ENCODE peak calls at places on chromosome 1, in nine cellular contexts. One of them, this sample, is unnamed.

GRCh38 chr1:67060811-67061218 is 6.9 kb upstream of the SLC35D1 start:
- DNase-seq in WTC11: no peak
- DNase-seq in T follicular helper cell: no peak
- DNase-seq in breast epithelium: no peak
- DNase-seq in stimulated activated CD4-positive, alpha-beta T cell treated with anti-CD3 and anti-CD28 coated beads, Interleukin-1b, Interleukin-23, amount 100 ng/mL, for 4 hours: no peak
- DNase-seq in occipital lobe: no peak
- DNase-seq in ELR: peak; percentile 97
- DNase-seq in MCF 10A: peak; percentile 93
- DNase-seq in NCI-H1105 treated with DMSO at 0.1 percent for 48 hours: no peak
- DNase-seq in this sample: no peak

GRCh38 chr1:3599286-3599811 is 12.0 kb downstream of the MEGF6 start:
- DNase-seq in ELR: no peak
- DNase-seq in T follicular helper cell: no peak
- DNase-seq in MCF 10A: no peak
- DNase-seq in NCI-H1105 treated with DMSO at 0.1 percent for 48 hours: no peak
- DNase-seq in occipital lobe: peak; percentile 30
- DNase-seq in stimulated activated CD4-positive, alpha-beta T cell treated with anti-CD3 and anti-CD28 coated beads, Interleukin-1b, Interleukin-23, amount 100 ng/mL, for 4 hours: no peak
- DNase-seq in breast epithelium: no peak
- DNase-seq in WTC11: no peak
- DNase-seq in this sample: no peak

GRCh38 chr1:17551755-17552234 is 12.3 kb downstream of the ARHGEF10L start:
- DNase-seq in breast epithelium: no peak
- DNase-seq in T follicular helper cell: no peak
- DNase-seq in stimulated activated CD4-positive, alpha-beta T cell treated with anti-CD3 and anti-CD28 coated beads, Interleukin-1b, Interleukin-23, amount 100 ng/mL, for 4 hours: no peak
- DNase-seq in MCF 10A: peak; percentile 70
- DNase-seq in ELR: peak; percentile 83
- DNase-seq in NCI-H1105 treated with DMSO at 0.1 percent for 48 hours: no peak
- DNase-seq in occipital lobe: no peak
- DNase-seq in WTC11: no peak
- DNase-seq in this sample: peak; percentile 47

GRCh38 chr1:54177726-54178125 is 22.1 kb downstream of the CYB5RL start:
- DNase-seq in T follicular helper cell: no peak
- DNase-seq in breast epithelium: no peak
- DNase-seq in occipital lobe: no peak
- DNase-seq in stimulated activated CD4-positive, alpha-beta T cell treated with anti-CD3 and anti-CD28 coated beads, Interleukin-1b, Interleukin-23, amount 100 ng/mL, for 4 hours: no peak
- DNase-seq in NCI-H1105 treated with DMSO at 0.1 percent for 48 hours: no peak
- DNase-seq in ELR: no peak
- DNase-seq in MCF 10A: no peak
- DNase-seq in WTC11: no peak
- DNase-seq in this sample: no peak

GRCh38 chr1:37484325-37485051 is 10.1 kb downstream of the ZC3H12A start:
- DNase-seq in stimulated activated CD4-positive, alpha-beta T cell treated with anti-CD3 and anti-CD28 coated beads, Interleukin-1b, Interleukin-23, amount 100 ng/mL, for 4 hours: no peak
- DNase-seq in occipital lobe: no peak
- DNase-seq in breast epithelium: no peak
- DNase-seq in WTC11: no peak
- DNase-seq in NCI-H1105 treated with DMSO at 0.1 percent for 48 hours: no peak
- DNase-seq in T follicular helper cell: no peak
- DNase-seq in MCF 10A: peak; percentile 75
- DNase-seq in ELR: no peak
- DNase-seq in this sample: no peak

GRCh38 chr1:202615501-202616354 is 94.5 kb downstream of the SYT2 start:
- DNase-seq in stimulated activated CD4-positive, alpha-beta T cell treated with anti-CD3 and anti-CD28 coated beads, Interleukin-1b, Interleukin-23, amount 100 ng/mL, for 4 hours: no peak
- DNase-seq in breast epithelium: no peak
- DNase-seq in occipital lobe: no peak
- DNase-seq in WTC11: no peak
- DNase-seq in T follicular helper cell: no peak
- DNase-seq in MCF 10A: peak; percentile 31
- DNase-seq in ELR: peak; percentile 57
- DNase-seq in NCI-H1105 treated with DMSO at 0.1 percent for 48 hours: no peak
- DNase-seq in this sample: no peak

GRCh38 chr1:214503553-214503952 is 47.8 kb downstream of the PTPN14 start:
- DNase-seq in breast epithelium: no peak
- DNase-seq in NCI-H1105 treated with DMSO at 0.1 percent for 48 hours: no peak
- DNase-seq in ELR: peak; percentile 58
- DNase-seq in MCF 10A: no peak
- DNase-seq in stimulated activated CD4-positive, alpha-beta T cell treated with anti-CD3 and anti-CD28 coated beads, Interleukin-1b, Interleukin-23, amount 100 ng/mL, for 4 hours: no peak
- DNase-seq in T follicular helper cell: no peak
- DNase-seq in WTC11: no peak
- DNase-seq in occipital lobe: no peak
- DNase-seq in this sample: no peak

GRCh38 chr1:220872296-220872695 is 6.9 kb upstream of the HLX start:
- DNase-seq in MCF 10A: no peak
- DNase-seq in occipital lobe: no peak
- DNase-seq in breast epithelium: no peak
- DNase-seq in ELR: no peak
- DNase-seq in NCI-H1105 treated with DMSO at 0.1 percent for 48 hours: no peak
- DNase-seq in WTC11: no peak
- DNase-seq in T follicular helper cell: no peak
- DNase-seq in stimulated activated CD4-positive, alpha-beta T cell treated with anti-CD3 and anti-CD28 coated beads, Interleukin-1b, Interleukin-23, amount 100 ng/mL, for 4 hours: no peak
- DNase-seq in this sample: no peak

GRCh38 chr1:55071477-55071876 is 32.1 kb downstream of the PCSK9 start:
- DNase-seq in T follicular helper cell: no peak
- DNase-seq in WTC11: peak; percentile 67
- DNase-seq in breast epithelium: no peak
- DNase-seq in MCF 10A: peak; percentile 60
- DNase-seq in ELR: peak; percentile 62
- DNase-seq in NCI-H1105 treated with DMSO at 0.1 percent for 48 hours: peak; percentile 43
- DNase-seq in occipital lobe: no peak
- DNase-seq in stimulated activated CD4-positive, alpha-beta T cell treated with anti-CD3 and anti-CD28 coated beads, Interleukin-1b, Interleukin-23, amount 100 ng/mL, for 4 hours: no peak
- DNase-seq in this sample: no peak

GRCh38 chr1:201192478-201192804 is 1.8 kb downstream of the IGFN1 start:
- DNase-seq in WTC11: no peak
- DNase-seq in T follicular helper cell: no peak
- DNase-seq in occipital lobe: no peak
- DNase-seq in MCF 10A: no peak
- DNase-seq in ELR: no peak
- DNase-seq in stimulated activated CD4-positive, alpha-beta T cell treated with anti-CD3 and anti-CD28 coated beads, Interleukin-1b, Interleukin-23, amount 100 ng/mL, for 4 hours: no peak
- DNase-seq in breast epithelium: no peak
- DNase-seq in NCI-H1105 treated with DMSO at 0.1 percent for 48 hours: no peak
- DNase-seq in this sample: no peak

GRCh38 chr1:85577421-85578320 is 2.9 kb upstream of the CCN1 start:
- DNase-seq in stimulated activated CD4-positive, alpha-beta T cell treated with anti-CD3 and anti-CD28 coated beads, Interleukin-1b, Interleukin-23, amount 100 ng/mL, for 4 hours: no peak
- DNase-seq in occipital lobe: no peak
- DNase-seq in MCF 10A: no peak
- DNase-seq in NCI-H1105 treated with DMSO at 0.1 percent for 48 hours: no peak
- DNase-seq in WTC11: no peak
- DNase-seq in T follicular helper cell: no peak
- DNase-seq in ELR: peak; percentile 82
- DNase-seq in breast epithelium: no peak
- DNase-seq in this sample: peak; percentile 36

GRCh38 chr1:226764533-226764932 is 25.5 kb upstream of the ITPKB start:
- DNase-seq in stimulated activated CD4-positive, alpha-beta T cell treated with anti-CD3 and anti-CD28 coated beads, Interleukin-1b, Interleukin-23, amount 100 ng/mL, for 4 hours: no peak
- DNase-seq in T follicular helper cell: no peak
- DNase-seq in MCF 10A: no peak
- DNase-seq in breast epithelium: no peak
- DNase-seq in ELR: no peak
- DNase-seq in NCI-H1105 treated with DMSO at 0.1 percent for 48 hours: no peak
- DNase-seq in occipital lobe: no peak
- DNase-seq in WTC11: no peak
- DNase-seq in this sample: no peak

GRCh38 chr1:244801246-244801645 is 34.2 kb upstream of the COX20 start:
- DNase-seq in WTC11: peak; percentile 43
- DNase-seq in NCI-H1105 treated with DMSO at 0.1 percent for 48 hours: no peak
- DNase-seq in occipital lobe: no peak
- DNase-seq in ELR: peak; percentile 42
- DNase-seq in T follicular helper cell: peak; percentile 38
- DNase-seq in stimulated activated CD4-positive, alpha-beta T cell treated with anti-CD3 and anti-CD28 coated beads, Interleukin-1b, Interleukin-23, amount 100 ng/mL, for 4 hours: peak; percentile 37
- DNase-seq in MCF 10A: peak; percentile 67
- DNase-seq in breast epithelium: peak; percentile 28
- DNase-seq in this sample: peak; percentile 30

GRCh38 chr1:160354388-160354985 is 11.3 kb downstream of the NCSTN start:
- DNase-seq in MCF 10A: peak; percentile 39
- DNase-seq in T follicular helper cell: no peak
- DNase-seq in breast epithelium: no peak
- DNase-seq in ELR: peak; percentile 49
- DNase-seq in occipital lobe: no peak
- DNase-seq in NCI-H1105 treated with DMSO at 0.1 percent for 48 hours: peak; percentile 1
- DNase-seq in WTC11: peak; percentile 49
- DNase-seq in stimulated activated CD4-positive, alpha-beta T cell treated with anti-CD3 and anti-CD28 coated beads, Interleukin-1b, Interleukin-23, amount 100 ng/mL, for 4 hours: no peak
- DNase-seq in this sample: peak; percentile 49

GRCh38 chr1:75233302-75233929 is 99.2 kb downstream of the LHX8 start:
- DNase-seq in occipital lobe: no peak
- DNase-seq in WTC11: no peak
- DNase-seq in breast epithelium: no peak
- DNase-seq in NCI-H1105 treated with DMSO at 0.1 percent for 48 hours: peak; percentile 65
- DNase-seq in MCF 10A: peak; percentile 62
- DNase-seq in stimulated activated CD4-positive, alpha-beta T cell treated with anti-CD3 and anti-CD28 coated beads, Interleukin-1b, Interleukin-23, amount 100 ng/mL, for 4 hours: no peak
- DNase-seq in T follicular helper cell: no peak
- DNase-seq in ELR: peak; percentile 42
- DNase-seq in this sample: no peak

GRCh38 chr1:63723618-63724017 is 50.2 kb upstream of the ROR1 start:
- DNase-seq in occipital lobe: no peak
- DNase-seq in T follicular helper cell: no peak
- DNase-seq in breast epithelium: no peak
- DNase-seq in ELR: no peak
- DNase-seq in NCI-H1105 treated with DMSO at 0.1 percent for 48 hours: no peak
- DNase-seq in MCF 10A: peak; percentile 44
- DNase-seq in WTC11: no peak
- DNase-seq in stimulated activated CD4-positive, alpha-beta T cell treated with anti-CD3 and anti-CD28 coated beads, Interleukin-1b, Interleukin-23, amount 100 ng/mL, for 4 hours: no peak
- DNase-seq in this sample: no peak

GRCh38 chr1:183306317-183307042 is 111.7 kb downstream of the NMNAT2 start:
- DNase-seq in MCF 10A: peak; percentile 46
- DNase-seq in T follicular helper cell: no peak
- DNase-seq in NCI-H1105 treated with DMSO at 0.1 percent for 48 hours: no peak
- DNase-seq in breast epithelium: no peak
- DNase-seq in occipital lobe: no peak
- DNase-seq in WTC11: no peak
- DNase-seq in ELR: peak; percentile 48
- DNase-seq in stimulated activated CD4-positive, alpha-beta T cell treated with anti-CD3 and anti-CD28 coated beads, Interleukin-1b, Interleukin-23, amount 100 ng/mL, for 4 hours: no peak
- DNase-seq in this sample: no peak

GRCh38 chr1:2459757-2460156 is 16.3 kb upstream of the PLCH2 start:
- DNase-seq in stimulated activated CD4-positive, alpha-beta T cell treated with anti-CD3 and anti-CD28 coated beads, Interleukin-1b, Interleukin-23, amount 100 ng/mL, for 4 hours: no peak
- DNase-seq in breast epithelium: no peak
- DNase-seq in T follicular helper cell: no peak
- DNase-seq in occipital lobe: peak; percentile 76
- DNase-seq in NCI-H1105 treated with DMSO at 0.1 percent for 48 hours: no peak
- DNase-seq in ELR: peak; percentile 51
- DNase-seq in MCF 10A: no peak
- DNase-seq in WTC11: no peak
- DNase-seq in this sample: no peak

GRCh38 chr1:121586369-121587229 is 401.8 kb downstream of the SRGAP2C start:
- DNase-seq in stimulated activated CD4-positive, alpha-beta T cell treated with anti-CD3 and anti-CD28 coated beads, Interleukin-1b, Interleukin-23, amount 100 ng/mL, for 4 hours: no peak
- DNase-seq in T follicular helper cell: no peak
- DNase-seq in NCI-H1105 treated with DMSO at 0.1 percent for 48 hours: no peak
- DNase-seq in MCF 10A: no peak
- DNase-seq in breast epithelium: no peak
- DNase-seq in ELR: peak; percentile 39
- DNase-seq in occipital lobe: no peak
- DNase-seq in WTC11: peak; percentile 70
- DNase-seq in this sample: peak; percentile 14